ENCODE peak calls at places on chromosomes 6 and 20, in four cellular contexts. E, I, T and S are unnamed samples.

GRCh38 chr6:52537001-52537753 is 39.7 kb downstream of the TRAM2 start:
- DNase-seq in E (no peak), I (no peak), T (peak; percentile 92), S (no peak)

GRCh38 chr20:25306991-25307903 is 59.4 kb downstream of the PYGB start:
- DNase-seq in E (no peak), I (no peak), T (no peak), S (no peak)

GRCh38 chr6:164085552-164086325 is 671.2 kb downstream of the QKI start:
- DNase-seq in E (no peak), I (no peak), T (no peak), S (no peak)

GRCh38 chr6:131161987-131162386 is 26.7 kb downstream of the AKAP7 start:
- DNase-seq in E (no peak), I (no peak), T (no peak), S (no peak)

GRCh38 chr6:143136647-143137046 is 76.0 kb downstream of the AIG1 start:
- DNase-seq in E (no peak), I (peak; percentile 23), T (no peak), S (no peak)

GRCh38 chr6:122482750-122483080 is 11.1 kb upstream of the SERINC1 start:
- DNase-seq in E (no peak), I (peak; percentile 17), T (no peak), S (no peak)

GRCh38 chr6:74731921-74732320 is 473.9 kb downstream of the COL12A1 start:
- DNase-seq in E (no peak), I (no peak), T (no peak), S (no peak)

GRCh38 chr6:156948807-156949206 is 171.6 kb downstream of the ARID1B start:
- DNase-seq in E (no peak), I (no peak), T (no peak), S (no peak)

GRCh38 chr6:168347615-168348014 is 28.0 kb upstream of the DACT2 start:
- DNase-seq in E (no peak), I (no peak), T (no peak), S (no peak)

GRCh38 chr20:10555865-10556308 is 117.9 kb downstream of the JAG1 start:
- DNase-seq in E (no peak), I (no peak), T (no peak), S (no peak)

GRCh38 chr6:44575644-44576043 is 188.1 kb downstream of the CDC5L start:
- DNase-seq in E (no peak), I (no peak), T (no peak), S (no peak)

GRCh38 chr20:16407251-16408067 is 165.8 kb downstream of the KIF16B start:
- DNase-seq in E (no peak), I (no peak), T (no peak), S (no peak)

GRCh38 chr20:33460711-33461110 is 17.1 kb upstream of the SNTA1 start:
- DNase-seq in E (no peak), I (no peak), T (no peak), S (no peak)

GRCh38 chr20:61810709-61811565 is 254.7 kb downstream of the TAF4 start:
- DNase-seq in E (no peak), I (no peak), T (no peak), S (no peak)

GRCh38 chr20:10453241-10453640 is 18.1 kb downstream of the SLX4IP start:
- DNase-seq in E (peak; percentile 95), I (no peak), T (peak; percentile 66), S (no peak)

GRCh38 chr20:51488331-51488730 is 54.2 kb downstream of the NFATC2 start:
- DNase-seq in E (no peak), I (no peak), T (no peak), S (no peak)

GRCh38 chr6:44162876-44163625 is 4.4 kb downstream of the CAPN11 start:
- DNase-seq in E (no peak), I (no peak), T (no peak), S (no peak)

GRCh38 chr6:37565267-37566208 is 65.8 kb upstream of the CCDC167 start:
- DNase-seq in E (no peak), I (no peak), T (no peak), S (no peak)

GRCh38 chr6:7502743-7503142 is 38.7 kb upstream of the DSP start:
- DNase-seq in E (no peak), I (no peak), T (no peak), S (no peak)

GRCh38 chr6:168122521-168122920 is 43.5 kb upstream of the FRMD1 start:
- DNase-seq in E (no peak), I (no peak), T (no peak), S (no peak)

GRCh38 chr20:20295621-20296498 is 72.0 kb upstream of the INSM1 start:
- DNase-seq in E (no peak), I (no peak), T (no peak), S (no peak)

GRCh38 chr6:105781248-105781647 is 304.9 kb upstream of the PRDM1 start:
- DNase-seq in E (no peak), I (no peak), T (no peak), S (no peak)

GRCh38 chr6:47069156-47069555 is 27.0 kb upstream of the ADGRF1 start:
- DNase-seq in E (no peak), I (no peak), T (no peak), S (no peak)

GRCh38 chr20:56179051-56179450 is 69.5 kb upstream of the MC3R start:
- DNase-seq in E (no peak), I (no peak), T (no peak), S (no peak)

GRCh38 chr20:56178219-56178618 is 70.3 kb upstream of the MC3R start:
- DNase-seq in E (no peak), I (no peak), T (no peak), S (no peak)

GRCh38 chr20:56175884-56176283 is 72.6 kb upstream of the MC3R start:
- DNase-seq in E (no peak), I (no peak), T (no peak), S (no peak)

GRCh38 chr20:56181593-56181992 is 66.9 kb upstream of the MC3R start:
- DNase-seq in E (no peak), I (no peak), T (no peak), S (no peak)
- TF ChIP-seq SPI1 in E (no peak), I (no peak), T (no peak), S (no peak)

GRCh38 chr20:56628015-56628872 is 862 bp upstream of the TFAP2C start:
- DNase-seq in E (no peak), I (no peak), T (no peak), S (no peak)
- TF ChIP-seq SPI1 in E (no peak), I (no peak), T (no peak), S (no peak)

GRCh38 chr6:134315974-134316391 is 1.9 kb downstream of the SGK1 start:
- DNase-seq in E (no peak), I (peak; percentile 24), T (no peak), S (no peak)

GRCh38 chr6:134318396-134319281 is 727 bp upstream of the SGK1 start:
- DNase-seq in E (no peak), I (no peak), T (no peak), S (no peak)

GRCh38 chr6:134316733-134317431 is 1.0 kb downstream of the SGK1 start:
- DNase-seq in E (no peak), I (no peak), T (no peak), S (no peak)

GRCh38 chr6:134315189-134315588 is 2.7 kb downstream of the SGK1 start:
- DNase-seq in E (no peak), I (peak; percentile 79), T (no peak), S (no peak)

DNA sequence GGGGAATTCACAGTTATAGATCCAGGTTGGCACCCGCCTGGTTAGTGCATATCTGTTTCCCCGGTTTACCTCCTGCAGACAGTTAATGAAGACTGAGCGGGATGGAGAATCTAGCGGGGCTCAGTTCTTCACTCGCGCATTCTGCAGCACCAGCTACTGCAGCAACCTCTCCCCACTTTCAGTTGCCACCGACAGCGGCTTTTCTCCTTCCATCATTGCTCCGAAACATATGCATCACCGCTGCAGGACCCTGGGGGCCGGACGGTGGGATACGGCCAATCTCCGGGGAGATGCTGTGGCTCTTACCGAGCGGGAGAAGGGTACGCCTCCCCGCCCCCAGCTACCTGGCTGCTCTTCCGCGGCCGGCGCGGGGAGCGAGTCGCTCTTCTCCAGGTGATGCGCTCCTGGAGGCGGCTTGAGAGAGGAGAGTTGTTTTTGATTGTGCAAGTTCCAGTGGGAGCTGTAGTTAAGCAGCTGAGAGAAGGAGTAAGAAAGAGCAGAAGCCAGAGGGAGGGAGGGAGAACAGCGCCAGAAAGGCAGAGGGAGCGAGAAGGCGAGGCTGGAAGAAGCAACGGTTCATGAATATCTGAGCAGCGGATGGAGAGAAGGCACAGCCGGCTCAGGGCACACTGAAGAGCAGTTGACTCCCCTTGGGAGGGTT is at the start of gene SGK1:
- DNase-seq in E (no peak), I (no peak), T (no peak), S (no peak)
- TF ChIP-seq SPI1 in E (no peak), I (no peak), T (no peak), S (no peak)

GRCh38 chr20:52746190-52746589 is 226.0 kb upstream of the TSHZ2 start:
- DNase-seq in E (no peak), I (no peak), T (no peak), S (no peak)

GRCh38 chr20:52748235-52748950 is 223.8 kb upstream of the TSHZ2 start:
- DNase-seq in E (no peak), I (no peak), T (no peak), S (no peak)

GRCh38 chr20:52746768-52747167 is 225.4 kb upstream of the TSHZ2 start:
- DNase-seq in E (no peak), I (no peak), T (no peak), S (no peak)

GRCh38 chr20:52747736-52748135 is 224.4 kb upstream of the TSHZ2 start:
- DNase-seq in E (no peak), I (peak; percentile 8), T (no peak), S (no peak)

DNA sequence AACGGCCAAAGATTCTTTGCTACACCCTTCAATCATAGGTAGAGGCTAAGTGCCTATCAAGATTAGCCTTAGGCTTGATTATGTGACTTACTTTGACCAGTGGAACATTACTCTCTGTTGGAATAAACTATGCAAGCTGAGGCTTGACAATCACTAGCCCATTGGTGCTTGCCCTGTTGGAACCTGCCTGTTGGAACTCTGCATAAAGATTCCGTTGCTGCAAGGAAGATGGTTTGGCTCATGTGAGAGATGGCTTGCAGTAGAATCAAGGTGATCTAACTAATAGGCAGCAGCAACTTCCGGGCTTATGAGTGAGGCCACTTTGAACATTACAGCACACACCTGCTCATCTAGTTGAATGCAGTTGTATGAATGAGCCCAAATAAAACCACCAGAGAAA is 227.7 kb upstream of the TSHZ2 start:
- DNase-seq in E (no peak), I (no peak), T (no peak), S (no peak)
- TF ChIP-seq SPI1 in E (no peak), I (no peak), T (no peak), S (no peak)

GRCh38 chr20:63189322-63189642 is 26.6 kb downstream of the YTHDF1 start:
- DNase-seq in E (no peak), I (no peak), T (no peak), S (no peak)

GRCh38 chr20:63192721-63193120 is 23.2 kb downstream of the YTHDF1 start:
- DNase-seq in E (no peak), I (no peak), T (no peak), S (no peak)

GRCh38 chr20:63190828-63191227 is 25.1 kb downstream of the YTHDF1 start:
- DNase-seq in E (no peak), I (no peak), T (no peak), S (no peak)

GRCh38 chr20:63189846-63190559 is 25.9 kb downstream of the YTHDF1 start:
- DNase-seq in E (no peak), I (no peak), T (no peak), S (no peak)

GRCh38 chr20:63191400-63191799 is 24.5 kb downstream of the YTHDF1 start:
- DNase-seq in E (no peak), I (no peak), T (no peak), S (no peak)
- TF ChIP-seq SPI1 in E (no peak), I (no peak), T (no peak), S (no peak)